ENCODE peak calls at places on chromosomes 1 and 21, in four cellular contexts. L is renal cortical epithelial cell, Q is NCI-H748 treated with DMSO at 0.1 percent for 48 hours, X is ecto neural progenitor cell. B is an unnamed sample.

GRCh38 chr21:42509239-42509638 is 4.4 kb upstream of the SLC37A1 start:
- DNase-seq in L (no peak), Q (no peak), X (no peak), B (no peak)

GRCh38 chr1:246569248-246570238 is 3.3 kb downstream of the CNST start:
- DNase-seq in L (peak; percentile 82), Q (peak; percentile 13), X (no peak), B (peak; percentile 63)

GRCh38 chr1:55081188-55081904 is 42.0 kb downstream of the PCSK9 start:
- DNase-seq in L (peak; percentile 73), Q (no peak), X (no peak), B (peak; percentile 84)

GRCh38 chr1:185396126-185396525 is 79.1 kb upstream of the IVNS1ABP start:
- DNase-seq in L (no peak), Q (no peak), X (no peak), B (no peak)

GRCh38 chr21:45516671-45517151 is 25.5 kb downstream of the SLC19A1 start:
- DNase-seq in L (no peak), Q (no peak), X (no peak), B (no peak)

GRCh38 chr1:70504821-70505193 is 93.7 kb downstream of the CTH start:
- DNase-seq in L (peak; percentile 35), Q (no peak), X (no peak), B (peak; percentile 18)

GRCh38 chr21:38716088-38716487 is 89.6 kb upstream of the ETS2 start:
- DNase-seq in L (no peak), Q (no peak), X (no peak), B (no peak)

GRCh38 chr1:150210741-150211140 is 25.2 kb downstream of the ANP32E start:
- DNase-seq in L (no peak), Q (no peak), X (no peak), B (no peak)

GRCh38 chr1:228810855-228811654 is 75.8 kb downstream of the RHOU start:
- DNase-seq in L (no peak), Q (no peak), X (peak; percentile 41), B (no peak)

GRCh38 chr1:224338150-224338838 is 8.3 kb upstream of the NVL start:
- DNase-seq in L (no peak), Q (no peak), X (no peak), B (no peak)